ENCODE peak calls at places on chromosomes 13 and 19, in nine cellular contexts. T is fibroblast of mammary gland; M is A549; V is uterus; D is WTC11; U is CD4-positive, alpha-beta T cell; A is mesothelial cell of epicardium; W is Calu3; I is fibroblast of pulmonary artery. O is an unnamed sample.
A peak's percentile ranks its signal among the peaks of the same experiment; 100 is the strongest.

GRCh38 chr13:113969973-113970611 is 3.8 kb downstream of the C13orf46 start:
- DNase-seq in V (no peak), D (peak; percentile 8), A (peak; percentile 3), U (no peak), W (no peak), T (no peak), M (no peak), I (no peak), O (no peak)

GRCh38 chr13:30065181-30065580 is 214.8 kb upstream of the UBL3 start:
- DNase-seq in A (no peak), T (no peak), V (no peak), U (no peak), M (no peak), D (no peak), I (no peak), W (no peak), O (no peak)

GRCh38 chr13:90293793-90294361 is 1053.6 kb upstream of the MIR17HG start:
- DNase-seq in I (no peak), D (no peak), A (no peak), T (no peak), V (no peak), U (no peak), W (no peak), M (no peak), O (no peak)

GRCh38 chr13:72782717-72783116 is 784 bp downstream of the PIBF1 start:
- DNase-seq in U (no peak), M (no peak), V (no peak), D (no peak), A (no peak), T (peak; percentile 35), W (no peak), I (peak; percentile 31), O (peak; percentile 22)

GRCh38 chr13:98033277-98034247 is 80.1 kb downstream of the IPO5 start:
- DNase-seq in M (peak; percentile 13), W (peak; percentile 9), V (peak; percentile 25), T (peak; percentile 66), I (peak; percentile 69), D (peak; percentile 20), A (no peak), U (no peak), O (peak; percentile 84)

GRCh38 chr13:74886496-74886895 is 595.5 kb downstream of the TBC1D4 start:
- DNase-seq in U (no peak), A (no peak), V (no peak), M (no peak), T (peak; percentile 53), D (no peak), W (no peak), I (peak; percentile 34), O (peak; percentile 76)

GRCh38 chr19:17101686-17102628 is 26.4 kb downstream of the MYO9B start:
- DNase-seq in U (no peak), D (no peak), I (no peak), V (no peak), W (no peak), M (no peak), T (no peak), A (no peak), O (no peak)

GRCh38 chr19:55319786-55320185 is 5.4 kb downstream of the TMEM150B start:
- DNase-seq in W (no peak), U (no peak), D (peak; percentile 93), V (no peak), I (peak; percentile 42), T (peak; percentile 27), A (no peak), M (no peak), O (peak; percentile 67)

GRCh38 chr19:16608290-16608704 is 19.7 kb downstream of the MED26 start:
- DNase-seq in W (no peak), D (no peak), V (peak; percentile 70), T (peak; percentile 96), A (no peak), U (no peak), M (no peak), I (peak; percentile 90), O (peak; percentile 90)

GRCh38 chr19:40594657-40595077 is 6.5 kb upstream of the LTBP4 start:
- DNase-seq in W (no peak), V (no peak), D (no peak), U (no peak), T (peak; percentile 63), A (no peak), I (no peak), M (peak; percentile 94), O (peak; percentile 39)

GRCh38 chr13:114112826-114113322 is 19.5 kb downstream of the RASA3 start:
- DNase-seq in U (peak; percentile 28), V (peak; percentile 11), M (no peak), W (no peak), I (no peak), A (no peak), D (peak; percentile 21), T (no peak), O (no peak)

GRCh38 chr19:18239303-18239702 is 13.1 kb upstream of the PDE4C start:
- DNase-seq in A (no peak), W (no peak), T (no peak), D (peak; percentile 57), V (no peak), M (no peak), I (no peak), U (no peak), O (no peak)

GRCh38 chr19:34960103-34960805 is 3.8 kb downstream of the ZNF792 start:
- DNase-seq in I (peak; percentile 65), M (no peak), U (no peak), V (no peak), A (no peak), T (peak; percentile 39), W (no peak), D (no peak), O (peak; percentile 51)

GRCh38 chr19:32189956-32190706 is 155.3 kb upstream of the ZNF507 start:
- DNase-seq in I (no peak), T (no peak), D (no peak), W (no peak), V (no peak), A (no peak), M (no peak), U (no peak), O (no peak)

GRCh38 chr13:113897161-113897560 is 33.3 kb upstream of the GAS6 start:
- DNase-seq in U (no peak), T (peak; percentile 89), A (no peak), I (peak; percentile 93), M (peak; percentile 4), W (no peak), V (peak; percentile 7), D (no peak), O (peak; percentile 80)

GRCh38 chr19:1789282-1790020 is 22.6 kb downstream of the ATP8B3 start:
- DNase-seq in W (no peak), M (no peak), V (no peak), D (no peak), A (no peak), T (no peak), U (no peak), I (no peak), O (no peak)

GRCh38 chr13:40801255-40802217 is 12.1 kb downstream of the SLC25A15 start:
- DNase-seq in A (no peak), V (no peak), U (no peak), D (no peak), M (no peak), T (no peak), W (no peak), I (no peak), O (no peak)

DNA sequence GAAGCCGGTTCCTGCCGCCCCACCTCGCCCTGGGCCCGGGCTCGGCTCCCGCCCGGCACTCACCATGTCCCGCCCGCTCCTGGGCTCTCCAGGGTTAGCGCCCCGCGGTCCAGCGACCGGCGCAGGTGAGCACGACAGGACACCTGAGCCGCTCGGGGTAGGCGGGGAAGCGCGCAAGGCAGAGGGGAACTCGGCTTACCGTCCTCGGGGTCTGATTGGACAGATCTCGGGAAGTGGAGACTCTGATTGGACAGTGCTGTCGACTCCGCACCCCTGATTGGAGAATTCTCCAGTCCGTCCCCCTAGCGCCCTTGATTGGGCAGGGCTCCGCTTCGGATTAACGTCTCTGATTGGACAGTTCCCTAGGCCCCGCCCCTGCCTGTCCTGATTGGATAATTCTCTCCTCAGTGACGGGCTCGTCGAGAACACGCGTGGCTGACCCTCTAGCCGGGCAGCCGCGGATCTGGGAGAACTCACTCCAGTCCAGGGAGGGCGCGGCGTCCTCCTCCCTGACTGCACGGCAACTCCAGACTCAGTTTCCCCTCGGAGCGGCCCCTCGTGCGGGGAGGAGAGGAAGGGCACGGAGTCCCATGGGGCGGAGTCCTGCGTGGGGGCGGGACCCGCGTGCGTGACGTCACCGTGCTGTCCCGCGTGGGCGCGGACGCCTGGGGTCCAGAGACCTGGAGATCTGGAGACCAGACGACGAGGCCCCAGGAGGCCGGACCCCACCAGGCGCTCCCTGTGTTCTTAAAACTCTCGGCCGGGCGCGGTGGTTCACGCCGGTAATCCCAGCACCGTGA is at the start of gene ZNF77:
- DNase-seq in M (peak; percentile 98), W (peak; percentile 96), U (peak; percentile 98), D (peak; percentile 98), A (peak; percentile 97), T (peak; percentile 99), V (peak; percentile 99), I (peak; percentile 99), O (peak; percentile 100)
- TF ChIP-seq CTCF in M (no peak), W (no peak), U (no peak), D (no peak), A (no peak), T (no peak), V (no peak), I (no peak), O (no peak)

GRCh38 chr13:39777527-39778061 is 122.1 kb downstream of the COG6 start:
- DNase-seq in A (no peak), I (peak; percentile 87), D (no peak), T (peak; percentile 98), M (peak; percentile 8), V (no peak), U (no peak), W (peak; percentile 24), O (peak; percentile 96)
- TF ChIP-seq CTCF in A (no peak), I (peak; percentile 53), D (no peak), T (peak; percentile 82), M (no peak), V (peak; percentile 13), U (peak; percentile 63), W (no peak), O (peak; percentile 62)

GRCh38 chr13:81488021-81488420 is 1147.1 kb upstream of the SPRY2 start:
- DNase-seq in W (no peak), D (no peak), I (peak; percentile 39), T (no peak), V (no peak), M (no peak), A (no peak), U (no peak), O (peak; percentile 86)

GRCh38 chr13:81493144-81493543 is 1152.2 kb upstream of the SPRY2 start:
- DNase-seq in I (no peak), T (no peak), V (no peak), A (no peak), U (no peak), D (no peak), M (no peak), W (no peak), O (peak; percentile 41)

DNA sequence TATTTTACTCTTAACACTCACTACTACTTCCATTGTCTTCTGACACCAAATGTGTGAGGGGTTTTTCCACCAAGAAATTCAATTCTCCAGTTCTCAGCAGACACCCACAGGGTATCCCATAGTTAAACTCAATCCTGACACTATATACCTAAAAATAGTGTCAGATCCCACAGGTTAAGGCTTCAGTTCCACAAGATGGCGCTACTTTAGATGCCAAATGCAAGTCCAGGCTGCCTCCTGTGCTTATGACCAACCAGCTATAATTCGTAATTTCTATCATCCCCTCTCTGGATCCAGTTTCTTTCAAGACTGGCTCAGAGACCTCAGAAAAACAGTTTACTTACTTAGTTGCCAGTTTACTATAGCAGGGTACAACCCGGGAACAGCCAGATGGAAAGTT is 1146.2 kb upstream of the SPRY2 start:
- DNase-seq in M (no peak), A (no peak), V (no peak), T (peak; percentile 1), U (no peak), D (peak; percentile 49), W (peak; percentile 0), I (peak; percentile 9), O (peak; percentile 81)
- TF ChIP-seq CTCF in M (no peak), A (no peak), V (no peak), T (no peak), U (no peak), D (peak; percentile 35), W (no peak), I (no peak), O (peak; percentile 62)

GRCh38 chr13:33441015-33441414 is 155.5 kb upstream of the STARD13 start:
- DNase-seq in M (peak; percentile 3), U (no peak), V (no peak), T (peak; percentile 48), D (peak; percentile 30), W (peak; percentile 33), I (peak; percentile 53), A (no peak), O (peak; percentile 59)
- TF ChIP-seq CTCF in M (peak; percentile 18), U (no peak), V (no peak), T (peak; percentile 30), D (no peak), W (no peak), I (peak; percentile 34), A (no peak), O (peak; percentile 55)